ENCODE peak calls at places on chromosome 9, in six cellular contexts. One of them, this sample, is unnamed.

GRCh38 chr9:137384116-137384756 is 38.7 kb downstream of the EXD3 start:
- DNase-seq in activated naive CD8-positive, alpha-beta T cell treated with anti-CD3 and anti-CD28 coated beads for 36 hours: no peak
- DNase-seq in RCC 7860: no peak
- DNase-seq in kidney epithelial cell: no peak
- DNase-seq in stomach: no peak
- DNase-seq in NCI-H1092: no peak
- DNase-seq in this sample: no peak

GRCh38 chr9:109382182-109382581 is 61.3 kb upstream of the EPB41L4B start:
- DNase-seq in activated naive CD8-positive, alpha-beta T cell treated with anti-CD3 and anti-CD28 coated beads for 36 hours: no peak
- DNase-seq in RCC 7860: peak
- DNase-seq in kidney epithelial cell: no peak
- DNase-seq in stomach: no peak
- DNase-seq in NCI-H1092: no peak
- DNase-seq in this sample: no peak

GRCh38 chr9:69190086-69190865 is 16.2 kb downstream of the TJP2 start:
- DNase-seq in activated naive CD8-positive, alpha-beta T cell treated with anti-CD3 and anti-CD28 coated beads for 36 hours: no peak
- DNase-seq in RCC 7860: no peak
- DNase-seq in kidney epithelial cell: no peak
- DNase-seq in stomach: no peak
- DNase-seq in NCI-H1092: no peak
- DNase-seq in this sample: no peak

GRCh38 chr9:26685857-26686256 is 206.7 kb downstream of the CAAP1 start:
- DNase-seq in activated naive CD8-positive, alpha-beta T cell treated with anti-CD3 and anti-CD28 coated beads for 36 hours: no peak
- DNase-seq in RCC 7860: peak
- DNase-seq in kidney epithelial cell: no peak
- DNase-seq in stomach: no peak
- DNase-seq in NCI-H1092: no peak
- DNase-seq in this sample: no peak

GRCh38 chr9:78857371-78858225 is 560.7 kb downstream of the PSAT1 start:
- DNase-seq in activated naive CD8-positive, alpha-beta T cell treated with anti-CD3 and anti-CD28 coated beads for 36 hours: no peak
- DNase-seq in RCC 7860: no peak
- DNase-seq in kidney epithelial cell: no peak
- DNase-seq in stomach: no peak
- DNase-seq in NCI-H1092: no peak
- DNase-seq in this sample: no peak

GRCh38 chr9:127931092-127931881 is 710 bp upstream of the PIP5KL1 start:
- DNase-seq in activated naive CD8-positive, alpha-beta T cell treated with anti-CD3 and anti-CD28 coated beads for 36 hours: no peak
- DNase-seq in RCC 7860: peak
- DNase-seq in kidney epithelial cell: no peak
- DNase-seq in stomach: no peak
- DNase-seq in NCI-H1092: no peak
- DNase-seq in this sample: peak

GRCh38 chr9:96256800-96257199 is 45.2 kb downstream of the HSD17B3 start:
- DNase-seq in activated naive CD8-positive, alpha-beta T cell treated with anti-CD3 and anti-CD28 coated beads for 36 hours: no peak
- DNase-seq in RCC 7860: no peak
- DNase-seq in kidney epithelial cell: no peak
- DNase-seq in stomach: no peak
- DNase-seq in NCI-H1092: no peak
- DNase-seq in this sample: no peak

GRCh38 chr9:37999501-38000189 is 69.4 kb downstream of the SHB start:
- DNase-seq in activated naive CD8-positive, alpha-beta T cell treated with anti-CD3 and anti-CD28 coated beads for 36 hours: no peak
- DNase-seq in RCC 7860: peak
- DNase-seq in kidney epithelial cell: no peak
- DNase-seq in stomach: no peak
- DNase-seq in NCI-H1092: peak
- DNase-seq in this sample: no peak

GRCh38 chr9:76443887-76444286 is 15.1 kb upstream of the GCNT1 start:
- DNase-seq in activated naive CD8-positive, alpha-beta T cell treated with anti-CD3 and anti-CD28 coated beads for 36 hours: no peak
- DNase-seq in RCC 7860: no peak
- DNase-seq in kidney epithelial cell: no peak
- DNase-seq in stomach: no peak
- DNase-seq in NCI-H1092: no peak
- DNase-seq in this sample: no peak

GRCh38 chr9:21796768-21797167 is 5.7 kb upstream of the MTAP start:
- DNase-seq in activated naive CD8-positive, alpha-beta T cell treated with anti-CD3 and anti-CD28 coated beads for 36 hours: no peak
- DNase-seq in RCC 7860: peak
- DNase-seq in kidney epithelial cell: no peak
- DNase-seq in stomach: no peak
- DNase-seq in NCI-H1092: no peak
- DNase-seq in this sample: no peak

GRCh38 chr9:123383512-123384170 is 27.6 kb downstream of the CRB2 start:
- DNase-seq in activated naive CD8-positive, alpha-beta T cell treated with anti-CD3 and anti-CD28 coated beads for 36 hours: no peak
- DNase-seq in RCC 7860: no peak
- DNase-seq in kidney epithelial cell: no peak
- DNase-seq in stomach: no peak
- DNase-seq in NCI-H1092: no peak
- DNase-seq in this sample: no peak

GRCh38 chr9:136587145-136587943 is 41.5 kb upstream of the NOTCH1 start:
- DNase-seq in activated naive CD8-positive, alpha-beta T cell treated with anti-CD3 and anti-CD28 coated beads for 36 hours: no peak
- DNase-seq in RCC 7860: no peak
- DNase-seq in kidney epithelial cell: peak
- DNase-seq in stomach: peak
- DNase-seq in NCI-H1092: no peak
- DNase-seq in this sample: no peak

GRCh38 chr9:137226338-137227056 is 805 bp upstream of the RNF224 start:
- DNase-seq in activated naive CD8-positive, alpha-beta T cell treated with anti-CD3 and anti-CD28 coated beads for 36 hours: no peak
- DNase-seq in RCC 7860: peak
- DNase-seq in kidney epithelial cell: no peak
- DNase-seq in stomach: no peak
- DNase-seq in NCI-H1092: no peak
- DNase-seq in this sample: no peak

GRCh38 chr9:92738661-92739081 is 26.0 kb downstream of the BICD2 start:
- DNase-seq in activated naive CD8-positive, alpha-beta T cell treated with anti-CD3 and anti-CD28 coated beads for 36 hours: no peak
- DNase-seq in RCC 7860: no peak
- DNase-seq in kidney epithelial cell: no peak
- DNase-seq in stomach: peak
- DNase-seq in NCI-H1092: no peak
- DNase-seq in this sample: no peak

GRCh38 chr9:93684806-93685553 is 108.6 kb downstream of the PHF2 start:
- DNase-seq in activated naive CD8-positive, alpha-beta T cell treated with anti-CD3 and anti-CD28 coated beads for 36 hours: no peak
- DNase-seq in RCC 7860: no peak
- DNase-seq in kidney epithelial cell: no peak
- DNase-seq in stomach: no peak
- DNase-seq in NCI-H1092: no peak
- DNase-seq in this sample: peak

GRCh38 chr9:108549184-108549583 is 306.6 kb downstream of the ACTL7B start:
- DNase-seq in activated naive CD8-positive, alpha-beta T cell treated with anti-CD3 and anti-CD28 coated beads for 36 hours: no peak
- DNase-seq in RCC 7860: peak
- DNase-seq in kidney epithelial cell: peak
- DNase-seq in stomach: peak
- DNase-seq in NCI-H1092: no peak
- DNase-seq in this sample: no peak